ENCODE peak calls at places on chromosomes 7 and 10, in four cellular contexts. E is astrocyte of the cerebellum; Q is CD4-positive, alpha-beta T cell; Z is fibroblast of the aortic adventitia. S is an unnamed sample.

GRCh38 chr10:73576178-73576889 is 14.8 kb downstream of the USP54 start:
- DNase-seq in E (peak), Q (no peak), Z (peak), S (peak)

GRCh38 chr7:78953090-78953489 is 500.4 kb downstream of the MAGI2 start:
- DNase-seq in E (no peak), Q (no peak), Z (no peak), S (no peak)

GRCh38 chr10:102262744-102263370 is 17.5 kb downstream of the GBF1 start:
- DNase-seq in E (no peak), Q (no peak), Z (peak), S (no peak)

GRCh38 chr7:50347693-50348092 is 43.2 kb downstream of the IKZF1 start:
- DNase-seq in E (no peak), Q (no peak), Z (no peak), S (no peak)

GRCh38 chr10:93751832-93752231 is 5.9 kb upstream of the LGI1 start:
- DNase-seq in E (no peak), Q (no peak), Z (peak), S (no peak)

GRCh38 chr7:96728139-96728538 is 18.5 kb upstream of the SEM1 start:
- DNase-seq in E (no peak), Q (no peak), Z (no peak), S (no peak)

GRCh38 chr7:55521543-55522267 is 50.6 kb downstream of the VOPP1 start:
- DNase-seq in E (no peak), Q (no peak), Z (no peak), S (no peak)

GRCh38 chr7:91512958-91513357 is 248.7 kb downstream of the FZD1 start:
- DNase-seq in E (no peak), Q (no peak), Z (no peak), S (no peak)

GRCh38 chr7:116169060-116169459 is 41.3 kb upstream of the TES start:
- DNase-seq in E (peak), Q (no peak), Z (peak), S (no peak)

GRCh38 chr7:111560773-111561658 is 1.3 kb downstream of the IMMP2L start:
- DNase-seq in E (peak), Q (no peak), Z (peak), S (no peak)

GRCh38 chr10:101710064-101710695 is 15.2 kb upstream of the FBXW4 start:
- DNase-seq in E (no peak), Q (no peak), Z (peak), S (no peak)

GRCh38 chr10:124704428-124704805 is 39.8 kb downstream of the FAM53B start:
- DNase-seq in E (no peak), Q (no peak), Z (no peak), S (no peak)

GRCh38 chr7:138243430-138243829 is 167.2 kb downstream of the AKR1D1 start:
- DNase-seq in E (peak), Q (no peak), Z (no peak), S (no peak)

GRCh38 chr7:46745700-46746090 is 824.6 kb upstream of the IGFBP3 start:
- DNase-seq in E (no peak), Q (no peak), Z (no peak), S (no peak)

GRCh38 chr10:34156781-34157425 is 658.2 kb downstream of the PARD3 start:
- DNase-seq in E (no peak), Q (no peak), Z (peak), S (no peak)
- TF ChIP-seq CTCF in E (no peak), Q (no peak), Z (peak), S (peak)

GRCh38 chr7:37495574-37496184 is 47.0 kb upstream of the ELMO1 start:
- DNase-seq in E (no peak), Q (no peak), Z (peak), S (peak)
- TF ChIP-seq CTCF in E (peak), Q (peak), Z (peak), S (peak)

GRCh38 chr7:130440527-130441365 is at the start of gene CEP41:
- DNase-seq in E (peak), Q (peak), Z (peak), S (peak)
- TF ChIP-seq CTCF in E (no peak), Q (no peak), Z (no peak), S (no peak)

GRCh38 chr10:96493254-96493653 is 20.5 kb downstream of the TLL2 start:
- DNase-seq in E (no peak), Q (no peak), Z (no peak), S (no peak)

GRCh38 chr10:96493871-96494525 is 19.7 kb downstream of the TLL2 start:
- DNase-seq in E (no peak), Q (no peak), Z (no peak), S (no peak)

GRCh38 chr10:96488161-96488935 is 25.4 kb downstream of the TLL2 start:
- DNase-seq in E (peak), Q (no peak), Z (no peak), S (no peak)

GRCh38 chr10:96495544-96495943 is 18.2 kb downstream of the TLL2 start:
- DNase-seq in E (no peak), Q (no peak), Z (no peak), S (no peak)

DNA sequence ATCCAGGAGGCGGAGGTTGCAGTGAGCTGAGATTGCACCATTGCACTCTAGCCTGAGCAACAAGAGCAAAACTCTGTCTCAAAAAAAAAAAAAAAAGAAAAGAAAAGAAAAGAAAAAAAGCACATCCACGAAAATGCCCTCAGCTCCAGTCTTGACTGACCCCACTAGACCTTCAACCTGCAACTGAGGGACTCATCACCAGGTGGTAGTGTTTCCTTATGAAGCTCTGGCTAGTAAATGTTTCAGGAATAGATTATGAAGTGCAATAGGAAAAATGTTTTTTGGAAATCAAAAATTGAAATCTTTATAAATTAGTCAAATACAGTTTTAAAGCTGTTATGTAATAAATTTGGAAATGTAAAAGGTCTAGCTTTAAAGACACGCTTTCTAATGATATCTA is 22.4 kb downstream of the TLL2 start:
- DNase-seq in E (no peak), Q (no peak), Z (no peak), S (no peak)
- TF ChIP-seq CTCF in E (peak), Q (no peak), Z (no peak), S (peak)

DNA sequence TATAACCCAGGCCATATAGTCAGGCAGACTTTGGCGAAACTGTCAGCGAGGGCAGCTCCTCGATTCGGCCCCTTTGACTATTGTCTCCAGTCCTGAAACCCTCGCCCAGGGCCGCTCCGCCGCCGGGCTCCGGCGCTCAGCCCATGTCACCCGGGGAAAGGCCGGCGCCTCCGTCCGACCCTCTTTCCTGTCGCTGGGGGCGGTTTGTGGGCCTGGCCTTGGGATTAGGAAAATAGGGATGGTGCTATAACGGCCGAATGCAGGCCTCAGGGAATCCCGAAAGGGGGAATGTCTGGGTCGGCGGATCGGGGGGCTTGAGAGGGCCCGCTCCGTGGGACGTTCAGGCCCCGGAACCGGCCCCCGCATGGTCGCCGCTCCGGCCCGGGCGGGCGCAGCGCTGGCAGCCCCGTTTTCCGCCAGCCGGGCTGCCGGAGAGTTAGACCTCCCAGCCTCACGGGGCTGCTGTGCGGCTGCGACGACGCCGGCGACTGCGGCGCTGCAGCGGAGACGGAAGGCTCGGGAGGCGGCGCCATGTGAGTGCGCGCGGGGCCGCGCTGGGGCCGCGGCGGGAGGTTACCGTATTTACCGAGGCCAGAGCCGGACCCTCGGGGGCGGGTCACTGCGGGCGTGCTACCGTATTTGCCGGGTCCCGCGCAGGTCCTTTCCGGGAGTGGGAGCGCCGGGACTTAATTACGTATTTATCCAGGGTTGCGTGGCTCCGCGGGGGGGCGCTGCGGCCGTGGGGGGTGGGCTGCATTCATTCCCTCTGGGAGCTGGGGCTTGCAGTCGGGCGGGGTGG is 25.9 kb downstream of the ZNF775 start:
- DNase-seq in E (peak), Q (peak), Z (peak), S (peak)
- TF ChIP-seq CTCF in E (peak), Q (no peak), Z (no peak), S (no peak)

GRCh38 chr10:29243061-29243460 is 45.8 kb upstream of the LYZL1 start:
- DNase-seq in E (no peak), Q (no peak), Z (no peak), S (no peak)

GRCh38 chr10:29245476-29245875 is 43.4 kb upstream of the LYZL1 start:
- DNase-seq in E (no peak), Q (no peak), Z (no peak), S (no peak)

GRCh38 chr10:29244978-29245377 is 43.9 kb upstream of the LYZL1 start:
- DNase-seq in E (no peak), Q (no peak), Z (no peak), S (no peak)

GRCh38 chr10:29241925-29242324 is 46.9 kb upstream of the LYZL1 start:
- DNase-seq in E (no peak), Q (no peak), Z (no peak), S (no peak)

DNA sequence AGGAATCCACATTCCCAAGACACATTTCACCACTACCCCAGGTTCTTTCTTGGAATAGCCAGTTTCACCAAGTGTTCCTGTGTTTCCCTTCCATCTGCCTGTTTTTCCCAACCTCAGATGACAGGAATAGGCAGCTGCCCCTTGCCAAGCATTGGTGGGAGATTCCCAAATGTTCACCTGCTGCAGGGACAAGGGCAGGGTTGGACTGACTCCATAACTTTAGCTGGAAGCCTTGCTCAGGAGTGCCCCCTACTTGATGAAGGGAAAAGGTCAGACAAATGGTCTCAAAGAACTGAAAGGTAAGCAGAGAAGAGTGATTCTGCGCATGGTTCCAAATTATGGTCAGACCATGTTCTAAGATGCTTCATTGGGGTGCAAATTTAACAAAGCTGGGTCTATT is 45.1 kb upstream of the LYZL1 start:
- DNase-seq in E (no peak), Q (no peak), Z (no peak), S (no peak)
- TF ChIP-seq CTCF in E (no peak), Q (no peak), Z (peak), S (peak)

GRCh38 chr7:3697472-3697871 is 396.4 kb downstream of the SDK1 start:
- DNase-seq in E (no peak), Q (no peak), Z (no peak), S (no peak)

GRCh38 chr7:3691478-3692151 is 390.6 kb downstream of the SDK1 start:
- DNase-seq in E (no peak), Q (no peak), Z (no peak), S (no peak)

GRCh38 chr7:3696113-3696512 is 395.1 kb downstream of the SDK1 start:
- DNase-seq in E (no peak), Q (no peak), Z (no peak), S (no peak)

DNA sequence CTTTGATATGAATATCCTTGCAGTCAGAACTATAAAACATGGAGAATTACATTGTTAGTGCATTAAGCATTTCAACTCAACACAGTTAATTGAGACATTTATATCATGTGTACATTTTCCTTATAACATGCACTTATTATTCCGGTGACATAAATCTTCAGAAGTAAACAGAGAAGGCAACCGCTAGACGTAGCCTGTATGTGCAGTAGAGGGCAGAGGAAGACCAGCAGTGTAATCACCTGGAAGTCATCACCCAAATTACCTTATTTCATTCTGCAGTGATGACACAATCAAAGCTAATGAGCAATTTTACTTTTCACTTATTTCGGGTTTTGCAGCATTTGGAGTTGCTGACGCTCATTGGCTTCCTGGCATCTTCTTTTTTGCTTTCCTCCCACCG is 394.6 kb downstream of the SDK1 start:
- DNase-seq in E (no peak), Q (no peak), Z (no peak), S (no peak)
- TF ChIP-seq CTCF in E (peak), Q (no peak), Z (no peak), S (peak)

GRCh38 chr10:90857635-90858488 is at the start of gene HTR7:
- DNase-seq in E (no peak), Q (peak), Z (no peak), S (no peak)
- TF ChIP-seq CTCF in E (peak), Q (peak), Z (peak), S (peak)

GRCh38 chr10:80382989-80383388 is 25.4 kb upstream of the PRXL2A start:
- DNase-seq in E (no peak), Q (peak), Z (peak), S (no peak)
- TF ChIP-seq CTCF in E (peak), Q (peak), Z (peak), S (peak)

GRCh38 chr10:125734148-125734547 is 14.6 kb downstream of the EDRF1 start:
- DNase-seq in E (no peak), Q (no peak), Z (no peak), S (no peak)

GRCh38 chr10:125739994-125740679 is 20.6 kb downstream of the EDRF1 start:
- DNase-seq in E (no peak), Q (no peak), Z (no peak), S (no peak)

DNA sequence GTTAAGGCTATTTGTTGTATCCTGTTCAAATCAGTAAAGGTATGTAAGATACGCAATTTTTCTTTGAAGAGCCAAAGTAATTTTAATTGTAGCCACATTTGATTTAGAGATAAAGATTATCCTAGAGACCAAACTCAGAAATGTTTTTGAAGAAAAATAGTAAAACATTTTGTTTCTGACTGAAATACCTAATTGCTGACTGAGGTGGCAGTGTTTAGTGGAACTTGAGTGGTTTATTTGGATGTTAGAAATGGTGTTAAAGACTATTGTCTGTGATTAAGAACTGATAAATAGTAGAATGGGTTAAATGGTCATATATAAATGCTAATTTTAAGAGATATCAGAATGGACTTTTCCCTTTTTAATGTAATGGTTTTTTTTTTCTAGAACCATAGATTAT is 15.3 kb downstream of the EDRF1 start:
- DNase-seq in E (no peak), Q (no peak), Z (no peak), S (no peak)
- TF ChIP-seq CTCF in E (no peak), Q (no peak), Z (peak), S (no peak)

S was measured in AG09319.